ENCODE peak calls at places on chromosome 3, in four cellular contexts. M is activated T-helper 1 cell treated with Interleukin-2 at 50 U/mL for 16 hours, Y is endothelial cell, B is NCI-H1092. G is an unnamed sample.

GRCh38 chr3:81788650-81789049 is 27.2 kb upstream of the GBE1 start:
- DNase-seq in M (no peak), B (no peak), Y (no peak), G (no peak)

GRCh38 chr3:185423178-185423577 is 60.2 kb downstream of the MAP3K13 start:
- DNase-seq in Y (no peak), M (no peak), B (no peak), G (no peak)

GRCh38 chr3:122843604-122844003 is 48.7 kb downstream of the SLC49A4 start:
- DNase-seq in M (no peak), B (no peak), Y (no peak), G (no peak)

GRCh38 chr3:98705694-98706093 is 57.4 kb upstream of the ST3GAL6 start:
- DNase-seq in M (no peak), B (no peak), Y (no peak), G (no peak)

GRCh38 chr3:122975924-122976293 is 51.7 kb downstream of the SEMA5B start:
- DNase-seq in M (no peak), Y (no peak), B (no peak), G (no peak)

GRCh38 chr3:97230486-97230885 is 416.1 kb downstream of the EPHA6 start:
- DNase-seq in B (no peak), M (no peak), Y (no peak), G (no peak)

GRCh38 chr3:29183346-29184087 is 97.4 kb upstream of the RBMS3 start:
- DNase-seq in Y (no peak), B (no peak), M (no peak), G (no peak)

GRCh38 chr3:188584958-188585689 is 431.2 kb downstream of the LPP start:
- DNase-seq in Y (no peak), B (no peak), M (no peak), G (no peak)

GRCh38 chr3:34832865-34833508 is 806.3 kb upstream of the ARPP21 start:
- DNase-seq in M (no peak), B (no peak), Y (no peak), G (no peak)

GRCh38 chr3:197465197-197465995 is 90.4 kb downstream of the BDH1 start:
- DNase-seq in Y (peak; percentile 20), B (no peak), M (no peak), G (no peak)

GRCh38 chr3:1007890-1008289 is 84.9 kb upstream of the CNTN6 start:
- DNase-seq in B (no peak), Y (no peak), M (no peak), G (no peak)

G was measured in iPS DF 19.7.